ENCODE peak calls at places on chromosomes 16 and 17, in four cellular contexts. D, Y, V and E are unnamed samples. For H3K9me3, the result is how much of the 10 kb centered on the place peaks cover.

GRCh38 chr16:11034481-11034931 is 90.1 kb downstream of the CLEC16A start:
- DNase-seq in D (no peak), Y (no peak), V (peak), E (no peak)

GRCh38 chr16:11204513-11205047 is 51.4 kb downstream of the SOCS1 start:
- DNase-seq in D (no peak), Y (no peak), V (no peak), E (no peak)

GRCh38 chr17:61206922-61207321 is 192.7 kb upstream of the TBX2 start:
- DNase-seq in D (no peak), Y (no peak), V (no peak), E (no peak)

GRCh38 chr16:3508736-3509135 is 7.9 kb downstream of the CLUAP1 start:
- DNase-seq in D (no peak), Y (no peak), V (no peak), E (peak)

GRCh38 chr16:22425036-22425801 is 50.8 kb upstream of the CDR2 start:
- DNase-seq in D (no peak), Y (peak), V (peak), E (no peak)

GRCh38 chr17:80220709-80221215 is 535 bp downstream of the SLC26A11 start:
- DNase-seq in D (peak), Y (peak), V (no peak), E (no peak)

GRCh38 chr17:17350491-17351355 is 47.5 kb downstream of the NT5M start:
- DNase-seq in D (peak), Y (peak), V (no peak), E (no peak)

GRCh38 chr16:67227567-67227921 is 614 bp downstream of the TMEM208 start:
- DNase-seq in D (no peak), Y (no peak), V (no peak), E (no peak)

GRCh38 chr17:77402159-77402731 is 261.5 kb downstream of the SEC14L1 start:
- DNase-seq in D (no peak), Y (peak), V (no peak), E (no peak)

GRCh38 chr17:77399319-77399959 is 258.7 kb downstream of the SEC14L1 start:
- DNase-seq in D (no peak), Y (no peak), V (no peak), E (no peak)

GRCh38 chr17:77403854-77404253 is 263.1 kb downstream of the SEC14L1 start:
- DNase-seq in D (no peak), Y (no peak), V (no peak), E (no peak)

GRCh38 chr17:77398274-77398673 is 257.5 kb downstream of the SEC14L1 start:
- DNase-seq in D (no peak), Y (no peak), V (no peak), E (no peak)

DNA sequence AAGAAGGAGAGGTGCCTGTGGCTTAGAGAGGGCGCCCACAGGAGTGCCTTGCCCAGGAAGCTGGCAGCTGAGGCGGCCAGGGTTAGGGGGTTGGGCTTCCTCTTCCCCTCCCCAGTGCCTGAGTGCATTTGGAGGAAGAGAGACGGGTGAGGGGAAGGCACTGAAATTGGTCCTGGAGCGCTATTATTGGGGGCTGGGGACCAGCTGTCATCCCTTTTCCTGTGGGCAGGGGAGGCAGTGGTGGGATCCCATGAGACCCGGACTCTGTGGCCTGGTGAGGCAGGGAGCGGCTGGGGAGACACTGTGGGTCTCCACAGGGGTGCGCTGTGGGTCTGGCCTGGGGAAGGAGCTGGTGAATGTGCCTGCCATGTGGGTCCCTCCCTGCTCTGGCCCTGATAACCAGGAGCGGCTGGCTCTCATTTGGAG is 259.7 kb downstream of the SEC14L1 start:
- DNase-seq in D (peak), Y (no peak), V (peak), E (peak)
- TF ChIP-seq CTCF in D (peak), Y (peak), V (peak), E (peak)

GRCh38 chr17:22506231-22506630 is 813.9 kb downstream of the KCNJ18 start:
- DNase-seq in D (no peak), Y (no peak), V (no peak), E (no peak)
- H3K9me3 ChIP-seq in D (under half), Y (under half), V (under half), E (under half)

DNA sequence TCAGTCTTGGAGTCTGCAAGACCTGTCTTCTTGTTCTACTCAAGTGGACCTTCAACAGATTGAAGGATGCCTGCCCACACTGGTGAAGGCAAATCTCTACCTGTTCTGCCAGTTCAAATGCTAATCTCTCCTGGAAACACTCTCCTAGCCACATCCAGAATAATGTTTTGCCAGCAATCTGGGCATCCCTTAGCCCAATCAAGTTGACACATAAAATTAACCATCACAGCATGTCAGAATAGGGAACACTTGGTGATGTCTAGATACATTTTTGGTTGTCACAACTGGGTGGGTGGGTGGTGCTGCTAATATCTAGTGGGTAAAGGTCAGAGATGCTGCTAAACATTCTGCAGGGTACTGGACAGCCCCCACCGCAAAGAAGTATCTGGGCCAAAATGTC is 744.9 kb upstream of the SOX9 start:
- DNase-seq in D (no peak), Y (no peak), V (no peak), E (no peak)
- H3K27ac ChIP-seq in D (no peak), Y (no peak), V (no peak), E (no peak)

GRCh38 chr17:81842378-81842724 is 7.5 kb upstream of the PPP1R27 start:
- DNase-seq in D (no peak), Y (peak), V (no peak), E (no peak)
- TF ChIP-seq CTCF in D (no peak), Y (no peak), V (no peak), E (no peak)